ENCODE peak calls at places on chromosomes 2 and 18, in eight cellular contexts. E, O, D, L, J, G, C and U are unnamed samples.

GRCh38 chr2:15814946-15815345 is 125.4 kb upstream of the MYCN start:
- DNase-seq in C (no peak), E (no peak), D (no peak), G (no peak), J (no peak), L (no peak), O (no peak), U (no peak)

GRCh38 chr2:28716265-28716865 is 35.3 kb upstream of the PPP1CB start:
- DNase-seq in G (peak; percentile 75), L (no peak), C (no peak), D (peak; percentile 64), J (no peak), O (peak; percentile 30), E (peak; percentile 84), U (peak; percentile 40)

GRCh38 chr18:45684341-45685115 is 39.5 kb upstream of the SLC14A1 start:
- DNase-seq in G (no peak), E (no peak), O (no peak), C (no peak), L (no peak), D (no peak), J (no peak), U (no peak)

GRCh38 chr2:11239718-11240462 is 84.6 kb downstream of the SLC66A3 start:
- DNase-seq in E (no peak), J (no peak), C (no peak), G (no peak), O (no peak), L (no peak), D (peak; percentile 61), U (no peak)

GRCh38 chr2:40740419-40740818 is 288.5 kb upstream of the SLC8A1 start:
- DNase-seq in O (no peak), D (no peak), J (no peak), C (no peak), L (no peak), G (no peak), E (no peak), U (no peak)

GRCh38 chr2:67917332-67918054 is 145.3 kb downstream of the C1D start:
- DNase-seq in D (no peak), O (no peak), G (no peak), C (no peak), J (no peak), E (no peak), L (no peak), U (no peak)

GRCh38 chr2:187869195-187869594 is 315.0 kb upstream of the TFPI start:
- DNase-seq in E (no peak), J (no peak), D (no peak), G (no peak), C (no peak), L (peak; percentile 96), O (no peak), U (no peak)

GRCh38 chr2:236205867-236206645 is 37.9 kb upstream of the GBX2 start:
- DNase-seq in E (no peak), J (no peak), L (no peak), C (no peak), G (no peak), D (no peak), O (no peak), U (no peak)

GRCh38 chr18:80190311-80190710 is 57.0 kb downstream of the PARD6G start:
- DNase-seq in G (no peak), D (no peak), O (no peak), L (no peak), E (no peak), C (no peak), J (no peak), U (no peak)

GRCh38 chr2:176158306-176158643 is 1.2 kb downstream of the HOXD3 start:
- DNase-seq in J (no peak), E (no peak), L (no peak), O (no peak), D (no peak), G (no peak), C (no peak), U (no peak)

GRCh38 chr2:133788391-133788790 is 220.1 kb upstream of the NCKAP5 start:
- DNase-seq in O (no peak), L (no peak), D (no peak), E (no peak), C (no peak), G (no peak), J (no peak), U (no peak)

GRCh38 chr2:60519259-60519863 is 34.1 kb downstream of the BCL11A start:
- DNase-seq in O (no peak), L (no peak), G (no peak), J (no peak), C (no peak), E (no peak), D (no peak), U (no peak)

GRCh38 chr2:11569636-11570035 is 35.8 kb downstream of the GREB1 start:
- DNase-seq in D (no peak), C (no peak), G (peak; percentile 33), E (peak; percentile 10), O (no peak), J (no peak), L (no peak), U (no peak)

GRCh38 chr2:219681301-219682290 is 54.2 kb downstream of the SLC4A3 start:
- DNase-seq in J (no peak), C (no peak), O (no peak), G (no peak), D (no peak), E (no peak), L (no peak), U (no peak)

GRCh38 chr2:62774555-62775366 is 69.2 kb downstream of the EHBP1 start:
- DNase-seq in C (no peak), G (no peak), L (peak; percentile 36), O (no peak), J (no peak), E (no peak), D (peak; percentile 49), U (no peak)

GRCh38 chr2:20291106-20291564 is 59.5 kb downstream of the PUM2 start:
- DNase-seq in C (no peak), J (no peak), G (peak; percentile 70), E (no peak), D (peak; percentile 75), O (no peak), L (peak; percentile 76), U (peak; percentile 11)

GRCh38 chr2:69171070-69171811 is 158.3 kb downstream of the ANTXR1 start:
- DNase-seq in L (no peak), D (no peak), C (no peak), G (no peak), J (no peak), E (no peak), O (no peak), U (no peak)

GRCh38 chr18:5175378-5175777 is 21.7 kb downstream of the AKAIN1 start:
- DNase-seq in J (no peak), E (no peak), G (no peak), O (no peak), C (no peak), L (no peak), D (no peak), U (no peak)

GRCh38 chr2:55428258-55428657 is 8.6 kb upstream of the CCDC88A start:
- DNase-seq in L (no peak), D (no peak), C (no peak), J (no peak), G (no peak), E (no peak), O (no peak), U (no peak)

GRCh38 chr2:200796561-200796960 is 15.1 kb upstream of the BZW1 start:
- DNase-seq in L (no peak), J (no peak), G (no peak), C (no peak), O (no peak), D (no peak), E (no peak), U (no peak)

GRCh38 chr2:9001229-9001628 is 2.3 kb downstream of the MBOAT2 start:
- DNase-seq in L (no peak), E (no peak), J (no peak), C (no peak), D (no peak), O (no peak), G (no peak), U (no peak)

DNA sequence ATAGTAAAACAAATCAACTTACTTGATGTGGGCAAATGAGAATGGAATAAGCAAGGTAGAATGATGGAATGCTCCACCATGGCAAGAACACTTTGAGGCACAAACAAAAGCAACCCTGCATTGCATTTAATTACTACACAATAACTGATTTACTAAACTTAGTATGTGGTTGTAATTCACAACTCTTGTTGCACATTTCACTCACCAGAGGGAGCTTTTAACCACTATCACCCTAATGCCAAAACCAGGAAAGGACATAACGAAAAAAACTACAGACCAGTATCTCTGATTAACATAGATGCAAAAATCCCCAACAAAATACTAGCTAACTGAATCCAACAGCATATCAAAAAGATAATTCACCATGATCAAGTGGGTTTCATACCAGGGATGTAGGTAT is 659.8 kb downstream of the CPS1 start:
- DNase-seq in E (no peak), G (no peak), L (peak; percentile 41), J (no peak), O (no peak), D (no peak), C (no peak), U (no peak)
- TF ChIP-seq CTCF in E (no peak), G (peak; percentile 30), L (peak; percentile 42), J (no peak), O (no peak), D (peak; percentile 43), C (peak; percentile 42), U (no peak)

GRCh38 chr2:57862153-57862552 is 184.5 kb upstream of the VRK2 start:
- DNase-seq in J (no peak), O (no peak), E (no peak), L (no peak), D (no peak), C (no peak), G (no peak), U (no peak)
- H3K4me3 ChIP-seq in J (no peak overlapping the region), O (no peak overlapping the region), E (no peak overlapping the region), L (no peak overlapping the region), D (no peak overlapping the region), C (no peak overlapping the region), G (no peak overlapping the region), U (no peak overlapping the region)

GRCh38 chr2:46854260-46854659 is 61.3 kb downstream of the MCFD2 start:
- DNase-seq in D (no peak), L (no peak), O (no peak), J (no peak), C (no peak), E (no peak), G (peak; percentile 31), U (peak; percentile 45)
- H3K4me1 ChIP-seq in D (peaks cover 49% of the 10 kb centered on the region), L (no peaks in the 10 kb centered on the region), O (peaks cover 49% of the 10 kb centered on the region), J (no peaks in the 10 kb centered on the region), C (peaks cover under 1% of the 10 kb centered on the region), E (peaks cover 38% of the 10 kb centered on the region), G (peaks cover 27% of the 10 kb centered on the region), U (peaks cover 32% of the 10 kb centered on the region)

GRCh38 chr18:13801260-13801601 is 22.7 kb upstream of the MC5R start:
- DNase-seq in C (no peak), O (no peak), E (no peak), L (no peak), J (no peak), G (no peak), D (no peak), U (no peak)
- TF ChIP-seq CTCF in C (no peak), O (no peak), E (no peak), L (no peak), J (no peak), G (no peak), D (no peak), U (no peak)

GRCh38 chr18:55582325-55582724 is 5.7 kb downstream of the TCF4 start:
- DNase-seq in J (no peak), G (no peak), O (no peak), L (no peak), D (no peak), C (no peak), E (no peak), U (no peak)
- H3K4me3 ChIP-seq in J (no peak overlapping the region), G (no peak overlapping the region), O (no peak overlapping the region), L (no peak overlapping the region), D (no peak overlapping the region), C (no peak overlapping the region), E (no peak overlapping the region), U (peak overlapping the region; percentile 1)